ENCODE peak calls at places on chromosome 9, in eight cellular contexts. L, Q, S, Y, B, V, P and I are unnamed samples.

GRCh38 chr9:123282343-123283047 is 14.1 kb upstream of the STRBP start:
- DNase-seq in L (peak), Q (peak), S (peak), Y (no peak), B (no peak), V (no peak), P (no peak), I (no peak)

GRCh38 chr9:130284249-130284625 is 18.7 kb downstream of the HMCN2 start:
- DNase-seq in L (no peak), Q (no peak), S (no peak), Y (no peak), B (no peak), V (no peak), P (no peak), I (no peak)

GRCh38 chr9:93813687-93814560 is 141.2 kb downstream of the BARX1 start:
- DNase-seq in L (no peak), Q (peak), S (peak), Y (peak), B (no peak), V (peak), P (no peak), I (no peak)

GRCh38 chr9:129867138-129868032 is 32.1 kb downstream of the USP20 start:
- DNase-seq in L (no peak), Q (no peak), S (no peak), Y (no peak), B (no peak), V (no peak), P (no peak), I (peak)

GRCh38 chr9:129553277-129553676 is 67.6 kb downstream of the C9orf50 start:
- DNase-seq in L (no peak), Q (no peak), S (no peak), Y (no peak), B (no peak), V (no peak), P (no peak), I (no peak)

GRCh38 chr9:98516897-98517503 is 191.7 kb downstream of the GABBR2 start:
- DNase-seq in L (no peak), Q (no peak), S (no peak), Y (no peak), B (no peak), V (no peak), P (no peak), I (no peak)

GRCh38 chr9:118059520-118060278 is 355.5 kb downstream of the TLR4 start:
- DNase-seq in L (no peak), Q (no peak), S (no peak), Y (no peak), B (no peak), V (no peak), P (no peak), I (peak)

GRCh38 chr9:21153688-21154608 is 12.3 kb upstream of the IFNW1 start:
- DNase-seq in L (peak), Q (peak), S (no peak), Y (no peak), B (peak), V (no peak), P (no peak), I (peak)

GRCh38 chr9:122463828-122464632 is 13.7 kb downstream of the OR1J1 start:
- DNase-seq in L (peak), Q (peak), S (no peak), Y (no peak), B (no peak), V (no peak), P (no peak), I (peak)

GRCh38 chr9:76433851-76434250 is 25.1 kb upstream of the GCNT1 start:
- DNase-seq in L (no peak), Q (no peak), S (no peak), Y (no peak), B (peak), V (no peak), P (no peak), I (no peak)

GRCh38 chr9:124242331-124243194 is 15.2 kb upstream of the NEK6 start:
- DNase-seq in L (no peak), Q (no peak), S (peak), Y (no peak), B (peak), V (no peak), P (no peak), I (no peak)

GRCh38 chr9:121266356-121266755 is 1.6 kb upstream of the GSN start:
- DNase-seq in L (no peak), Q (no peak), S (no peak), Y (no peak), B (no peak), V (no peak), P (no peak), I (no peak)

GRCh38 chr9:97632406-97632991 is 669 bp downstream of the TSTD2 start:
- DNase-seq in L (no peak), Q (no peak), S (peak), Y (peak), B (peak), V (peak), P (peak), I (peak)

GRCh38 chr9:4299006-4299795 is 667 bp downstream of the GLIS3 start:
- DNase-seq in L (no peak), Q (no peak), S (peak), Y (no peak), B (peak), V (peak), P (peak), I (peak)

GRCh38 chr9:95004452-95005275 is 278.2 kb downstream of the AOPEP start:
- DNase-seq in L (no peak), Q (peak), S (peak), Y (no peak), B (no peak), V (peak), P (no peak), I (peak)

GRCh38 chr9:110580850-110581249 is 1.3 kb upstream of the SVEP1 start:
- DNase-seq in L (no peak), Q (no peak), S (no peak), Y (no peak), B (peak), V (no peak), P (no peak), I (no peak)

GRCh38 chr9:3916420-3916819 is 383.4 kb downstream of the GLIS3 start:
- DNase-seq in L (no peak), Q (no peak), S (no peak), Y (no peak), B (no peak), V (no peak), P (no peak), I (no peak)

GRCh38 chr9:112048924-112049785 is 125.9 kb downstream of the SUSD1 start:
- DNase-seq in L (no peak), Q (no peak), S (peak), Y (no peak), B (peak), V (no peak), P (no peak), I (no peak)

GRCh38 chr9:35729700-35730485 is 2.1 kb downstream of the TLN1 start:
- DNase-seq in L (peak), Q (peak), S (peak), Y (no peak), B (peak), V (peak), P (peak), I (peak)

GRCh38 chr9:109734814-109735213 is 45.2 kb upstream of the PALM2AKAP2 start:
- DNase-seq in L (no peak), Q (no peak), S (no peak), Y (no peak), B (no peak), V (no peak), P (no peak), I (no peak)

GRCh38 chr9:128920381-128921058 is at the start of gene PHYHD1:
- DNase-seq in L (no peak), Q (peak), S (no peak), Y (no peak), B (peak), V (no peak), P (peak), I (peak)

GRCh38 chr9:105114956-105115728 is 129.3 kb upstream of the SLC44A1 start:
- DNase-seq in L (no peak), Q (no peak), S (peak), Y (no peak), B (peak), V (no peak), P (no peak), I (peak)

GRCh38 chr9:112170235-112170634 is 4.9 kb downstream of the SUSD1 start:
- DNase-seq in L (no peak), Q (no peak), S (peak), Y (no peak), B (no peak), V (peak), P (peak), I (no peak)

GRCh38 chr9:4235951-4236804 is 63.7 kb downstream of the GLIS3 start:
- DNase-seq in L (peak), Q (no peak), S (no peak), Y (no peak), B (peak), V (no peak), P (no peak), I (no peak)

GRCh38 chr9:2231831-2232230 is 216.7 kb downstream of the SMARCA2 start:
- DNase-seq in L (no peak), Q (no peak), S (no peak), Y (no peak), B (peak), V (no peak), P (no peak), I (no peak)

GRCh38 chr9:79176298-79176697 is 395.5 kb upstream of the TLE4 start:
- DNase-seq in L (no peak), Q (no peak), S (no peak), Y (no peak), B (peak), V (no peak), P (no peak), I (no peak)

GRCh38 chr9:105901514-105902109 is 207.3 kb downstream of the TMEM38B start:
- DNase-seq in L (no peak), Q (peak), S (no peak), Y (no peak), B (peak), V (no peak), P (no peak), I (peak)

GRCh38 chr9:113156880-113157279 is 6.1 kb downstream of the SLC31A2 start:
- DNase-seq in L (no peak), Q (no peak), S (no peak), Y (no peak), B (no peak), V (no peak), P (no peak), I (no peak)

DNA sequence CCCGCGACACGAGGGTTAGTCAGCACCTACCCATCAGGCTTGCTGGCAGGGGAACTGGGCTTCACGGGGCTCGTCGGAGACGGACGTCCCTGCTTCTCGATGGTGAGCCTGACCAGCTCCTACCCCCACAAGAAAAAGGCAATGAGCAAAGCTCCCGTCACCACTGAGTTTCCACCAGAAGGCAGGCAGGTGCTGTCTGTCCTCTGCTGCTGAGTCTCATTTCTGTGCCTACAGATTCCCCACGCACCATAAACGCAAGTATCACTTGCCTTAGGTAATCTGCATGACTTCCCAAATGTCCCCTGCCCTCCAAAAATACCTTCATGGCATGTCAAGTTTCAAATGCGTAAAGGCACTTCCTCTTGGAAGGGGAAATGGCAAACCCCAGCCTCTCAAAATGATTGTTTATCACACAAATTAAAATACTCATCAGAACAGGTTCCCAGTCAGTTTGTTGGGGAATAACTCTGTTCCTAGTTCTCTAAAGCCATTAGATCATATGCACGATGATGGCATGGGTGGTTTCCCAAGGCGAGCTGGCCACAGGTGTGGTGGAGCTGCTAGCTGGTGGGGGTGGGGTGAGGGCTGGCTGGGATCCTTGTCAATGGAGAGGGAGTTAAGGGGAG is 85.0 kb downstream of the PRRT1B start:
- DNase-seq in L (no peak), Q (no peak), S (peak), Y (no peak), B (no peak), V (no peak), P (no peak), I (no peak)
- TF ChIP-seq POLR2A in L (no peak), Q (no peak), S (no peak), Y (no peak), B (no peak), V (no peak), P (no peak), I (no peak)

GRCh38 chr9:69120380-69121154 is 53.5 kb upstream of the TJP2 start:
- DNase-seq in L (peak), Q (no peak), S (peak), Y (peak), B (no peak), V (peak), P (peak), I (peak)
- TF ChIP-seq POLR2A in L (no peak), Q (no peak), S (peak), Y (no peak), B (no peak), V (peak), P (peak), I (no peak)

DNA sequence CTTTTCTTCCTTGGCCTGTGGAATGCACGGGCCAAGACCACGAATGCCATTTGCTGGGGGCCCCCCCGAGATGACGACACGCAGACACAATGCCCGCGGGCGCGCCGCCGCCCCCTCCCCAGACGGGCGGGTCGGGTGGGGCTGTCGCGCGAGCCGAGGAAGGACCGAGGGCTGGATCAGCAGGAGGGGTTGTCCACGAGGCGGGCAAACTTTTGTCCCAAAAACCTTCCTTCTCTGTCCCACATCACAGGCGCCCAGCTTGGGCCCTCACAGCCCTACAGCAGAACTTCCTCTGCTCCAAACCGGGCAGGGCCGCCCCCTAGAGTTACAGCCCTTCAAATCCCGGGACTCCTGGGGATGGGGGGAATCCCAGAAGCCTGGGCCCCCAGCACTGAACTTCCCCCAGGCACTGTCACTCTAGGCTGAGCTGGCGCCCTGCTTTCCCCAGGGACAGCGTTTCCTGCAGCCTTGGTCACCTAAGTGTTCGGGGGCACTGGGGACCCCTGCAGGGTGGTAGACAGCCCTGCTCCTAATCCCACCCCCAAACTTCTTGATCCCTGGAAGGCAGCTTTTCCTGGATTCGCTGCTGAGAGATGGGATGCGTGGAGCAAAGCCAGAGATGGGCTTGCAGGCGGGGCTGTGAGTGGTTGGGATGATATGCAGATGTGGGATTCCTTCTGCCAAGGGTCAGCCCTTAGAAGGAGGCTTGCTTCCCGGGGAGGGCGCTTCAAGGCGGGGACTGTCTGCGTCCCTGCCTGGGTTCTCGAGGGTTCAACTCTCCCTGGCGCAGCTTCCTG is 980 bp downstream of the COL5A1 start:
- DNase-seq in L (no peak), Q (peak), S (peak), Y (peak), B (peak), V (no peak), P (peak), I (no peak)
- TF ChIP-seq POLR2A in L (no peak), Q (no peak), S (peak), Y (no peak), B (peak), V (no peak), P (no peak), I (no peak)

DNA sequence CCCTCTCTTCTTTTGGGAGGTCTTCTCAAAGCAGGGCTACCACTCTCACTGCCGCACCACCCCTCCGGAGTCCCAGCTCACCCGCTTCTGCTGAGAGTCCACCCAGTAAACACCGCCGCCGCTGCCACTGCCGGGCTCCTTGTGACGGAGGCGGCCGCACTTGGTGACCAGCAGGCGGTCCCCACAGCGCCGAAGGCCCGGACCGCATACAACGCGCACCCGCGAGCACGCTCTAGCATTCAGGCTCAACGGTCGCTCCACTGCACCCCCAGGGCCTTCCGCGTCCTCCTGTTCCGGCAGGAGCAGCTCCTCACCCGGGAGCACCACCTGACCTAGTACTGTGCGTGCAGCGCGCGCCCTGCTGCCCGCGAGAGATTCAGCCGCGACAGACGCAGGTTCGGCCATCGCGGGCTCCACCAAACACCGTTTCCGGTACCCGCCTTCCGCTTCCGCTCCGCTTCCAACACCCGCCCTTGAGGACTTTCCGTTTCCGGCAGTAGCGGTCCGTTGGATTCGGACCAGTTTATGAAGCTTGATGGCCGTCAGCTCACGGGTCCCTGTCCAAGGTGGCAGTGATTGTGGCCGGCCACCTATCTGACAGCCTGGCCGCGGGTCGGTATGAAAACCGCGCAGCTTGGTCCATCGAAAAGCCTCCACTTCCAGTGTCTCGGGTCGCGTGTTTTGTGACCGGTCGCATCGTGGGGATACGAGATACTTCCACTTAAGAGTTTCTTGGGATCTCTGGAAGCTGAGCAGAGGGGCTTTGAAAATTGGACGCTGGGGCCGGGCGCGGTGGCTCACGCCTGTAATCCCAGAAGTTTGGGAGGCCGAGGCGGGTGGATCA is at the start of gene EXOSC3:
- DNase-seq in L (peak), Q (peak), S (peak), Y (peak), B (peak), V (peak), P (peak), I (peak)
- TF ChIP-seq POLR2A in L (peak), Q (peak), S (peak), Y (no peak), B (peak), V (peak), P (peak), I (peak)